ENCODE peak calls at places on chromosomes 13 and 19, in ten cellular contexts. J is Karpas-422, G is T-helper 17 cell, P is HCT116, C is AG09309, W is RWPE1, X is tibial nerve, R is coronary artery, B is NCI-H524, T is HS-27A. A is an unnamed sample.

GRCh38 chr13:51806571-51806970 is 2.6 kb upstream of the DHRS12 start:
- DNase-seq in B (peak), R (no peak), X (no peak), C (no peak), W (no peak), G (no peak), P (no peak), T (no peak), J (peak), A (no peak)

GRCh38 chr13:83618966-83619365 is 263.3 kb downstream of the SLITRK1 start:
- DNase-seq in G (no peak), T (no peak), P (peak), R (no peak), C (peak), W (peak), J (no peak), X (no peak), B (no peak), A (peak)

GRCh38 chr19:12365094-12365371 is 450 bp downstream of the ZNF442 start:
- DNase-seq in P (no peak), T (no peak), W (peak), J (no peak), G (no peak), C (no peak), B (no peak), X (no peak), R (peak), A (no peak)

GRCh38 chr13:109331898-109332297 is 454.5 kb downstream of the IRS2 start:
- DNase-seq in R (no peak), B (peak), T (no peak), G (no peak), P (no peak), W (no peak), J (no peak), C (peak), X (no peak), A (peak)

GRCh38 chr19:5621311-5621944 is 1.1 kb downstream of the SAFB2 start:
- DNase-seq in C (no peak), P (no peak), X (no peak), R (no peak), G (no peak), B (peak), W (no peak), T (no peak), J (no peak), A (no peak)

GRCh38 chr19:15971217-15971616 is 22.4 kb downstream of the OR10H4 start:
- DNase-seq in X (no peak), B (no peak), P (peak), W (no peak), C (no peak), G (no peak), J (peak), T (no peak), R (no peak), A (no peak)

GRCh38 chr13:110187501-110188161 is 119.3 kb downstream of the COL4A1 start:
- DNase-seq in G (no peak), P (no peak), J (no peak), C (peak), W (peak), X (no peak), R (no peak), T (peak), B (no peak), A (peak)

GRCh38 chr13:112255550-112256120 is 120.5 kb upstream of the SPACA7 start:
- DNase-seq in G (no peak), X (no peak), J (no peak), P (no peak), W (no peak), R (no peak), B (no peak), T (no peak), C (no peak), A (no peak)

GRCh38 chr13:41981961-41982723 is 21.2 kb upstream of the VWA8 start:
- DNase-seq in J (no peak), X (no peak), G (no peak), W (peak), P (no peak), T (no peak), R (no peak), C (no peak), B (no peak), A (no peak)

GRCh38 chr19:46963093-46963734 is 56.4 kb upstream of the NPAS1 start:
- DNase-seq in R (no peak), T (peak), W (no peak), G (no peak), C (peak), B (no peak), X (no peak), J (no peak), P (no peak), A (peak)

GRCh38 chr19:44925114-44925891 is 10.9 kb downstream of the APOC1 start:
- DNase-seq in C (peak), T (no peak), B (no peak), W (no peak), P (no peak), G (no peak), X (peak), R (no peak), J (no peak), A (peak)

GRCh38 chr19:13118424-13119193 is 545 bp downstream of the NACC1 start:
- DNase-seq in B (peak), X (no peak), W (peak), G (no peak), P (no peak), R (no peak), J (peak), T (no peak), C (no peak), A (no peak)

GRCh38 chr13:113652404-113653263 is 5.4 kb downstream of the ATP4B start:
- DNase-seq in G (no peak), W (no peak), X (peak), P (no peak), R (peak), C (no peak), T (no peak), B (no peak), J (no peak), A (no peak)

GRCh38 chr13:98890920-98891319 is 86.9 kb downstream of the DOCK9 start:
- DNase-seq in P (no peak), X (no peak), G (no peak), C (no peak), W (no peak), R (no peak), J (no peak), B (no peak), T (no peak), A (no peak)

GRCh38 chr19:35975608-35976214 is 19.3 kb upstream of the SDHAF1 start:
- DNase-seq in R (no peak), J (peak), C (no peak), B (no peak), G (no peak), W (peak), X (no peak), P (no peak), T (no peak), A (no peak)

GRCh38 chr19:8512115-8512967 is 1.6 kb downstream of the ZNF414 start:
- DNase-seq in P (peak), X (no peak), J (peak), C (no peak), T (no peak), R (no peak), W (peak), B (no peak), G (no peak), A (no peak)

GRCh38 chr19:3132971-3133792 is 2.7 kb upstream of the GNA15 start:
- DNase-seq in X (no peak), W (no peak), R (no peak), B (peak), J (no peak), G (peak), T (no peak), P (no peak), C (peak), A (peak)

GRCh38 chr19:1472227-1473055 is 6.6 kb downstream of the C19orf25 start:
- DNase-seq in R (no peak), X (no peak), G (peak), T (no peak), W (no peak), C (no peak), B (peak), P (no peak), J (no peak), A (no peak)

GRCh38 chr13:30871713-30872029 is 34.4 kb upstream of the MEDAG start:
- DNase-seq in C (no peak), X (no peak), R (no peak), T (no peak), B (no peak), W (no peak), J (no peak), P (no peak), G (no peak), A (no peak)

GRCh38 chr13:32495429-32495828 is 43.2 kb downstream of the N4BP2L2 start:
- DNase-seq in R (no peak), W (no peak), C (no peak), T (no peak), J (no peak), G (no peak), X (no peak), P (no peak), B (no peak), A (no peak)

GRCh38 chr13:34627499-34627898 is 314.6 kb upstream of the NBEA start:
- DNase-seq in G (no peak), J (no peak), X (no peak), W (no peak), P (no peak), R (no peak), T (no peak), C (no peak), B (no peak), A (no peak)

A was measured in skeletal muscle cell.